ENCODE peak calls at places on chromosomes 4 and X, in nine cellular contexts. Y, K, H, C, E, L, G, B and X are unnamed samples.

GRCh38 chr4:128155231-128155855 is 94.2 kb downstream of the LARP1B start:
- DNase-seq in Y (no peak), K (no peak), H (no peak), C (no peak), E (no peak), L (no peak), G (no peak), B (no peak), X (peak)

GRCh38 chr4:152166567-152166966 is 369.3 kb downstream of the FBXW7 start:
- DNase-seq in Y (no peak), K (no peak), H (no peak), C (no peak), E (no peak), L (no peak), G (no peak), B (no peak), X (no peak)

GRCh38 chr4:165475706-165476070 is 96.9 kb downstream of the CPE start:
- DNase-seq in Y (no peak), K (no peak), H (no peak), C (no peak), E (no peak), L (no peak), G (no peak), B (no peak), X (no peak)

GRCh38 chrX:80423744-80424143 is 3.5 kb downstream of the TENT5D start:
- DNase-seq in Y (no peak), K (no peak), H (no peak), C (no peak), E (no peak), L (no peak), G (no peak), B (no peak), X (no peak)

GRCh38 chr4:124177647-124178425 is 534.7 kb downstream of the ANKRD50 start:
- DNase-seq in Y (no peak), K (no peak), H (no peak), C (peak), E (no peak), L (no peak), G (no peak), B (peak), X (no peak)

GRCh38 chrX:23003121-23003520 is 3.4 kb downstream of the DDX53 start:
- DNase-seq in Y (no peak), K (no peak), H (no peak), C (no peak), E (no peak), L (no peak), G (no peak), B (no peak), X (no peak)

GRCh38 chr4:176302283-176303275 is 17.2 kb upstream of the SPCS3 start:
- DNase-seq in Y (no peak), K (no peak), H (no peak), C (peak), E (no peak), L (peak), G (no peak), B (peak), X (no peak)

GRCh38 chrX:38327775-38328081 is 419 bp upstream of the RPGR start:
- DNase-seq in Y (no peak), K (no peak), H (no peak), C (no peak), E (no peak), L (no peak), G (no peak), B (no peak), X (peak)

GRCh38 chrX:15055146-15055930 is 182.1 kb downstream of the MOSPD2 start:
- DNase-seq in Y (no peak), K (no peak), H (no peak), C (peak), E (no peak), L (no peak), G (no peak), B (no peak), X (no peak)